ENCODE peak calls at places on chromosomes 11 and 22, in seven cellular contexts. Y is activated CD4-positive, alpha-beta T cell treated with anti-CD3 and anti-CD28 coated beads, Interleukin-2, amount 50 U/mL, for 4 hours; D is activated T-helper 9 cell treated with anti-CD3 and anti-CD28 coated beads, Interleukin-2, amount 50 U/mL, for 16 hours; J is NCI-H774; I is sigmoid colon; K is stimulated activated CD8-positive, alpha-beta memory T cell treated with anti-CD3 and anti-CD28 coated beads, Interleukin-15, amount 100 ng/mL, for 24 hours; F is NCI-H460. L is an unnamed sample.

GRCh38 chr22:49754674-49755590 is 72.7 kb downstream of the BRD1 start:
- DNase-seq in Y (no peak), D (no peak), J (no peak), I (peak), K (no peak), F (no peak), L (no peak)

GRCh38 chr11:87141980-87142514 is 104.3 kb downstream of the TMEM135 start:
- DNase-seq in Y (no peak), D (no peak), J (no peak), I (no peak), K (no peak), F (no peak), L (no peak)

GRCh38 chr11:47216141-47216798 is 1.5 kb downstream of the DDB2 start:
- DNase-seq in Y (peak), D (peak), J (no peak), I (no peak), K (peak), F (peak), L (peak)

GRCh38 chr22:30572840-30573593 is 1.4 kb downstream of the GAL3ST1 start:
- DNase-seq in Y (no peak), D (no peak), J (no peak), I (no peak), K (no peak), F (no peak), L (peak)

GRCh38 chr11:124895471-124895971 is 2.1 kb downstream of the ROBO4 start:
- DNase-seq in Y (no peak), D (no peak), J (no peak), I (peak), K (no peak), F (no peak), L (no peak)

GRCh38 chr11:94909371-94909820 is 64.0 kb downstream of the CWC15 start:
- DNase-seq in Y (no peak), D (no peak), J (no peak), I (no peak), K (no peak), F (no peak), L (no peak)

GRCh38 chr11:93291146-93291545 is 39.4 kb upstream of the DEUP1 start:
- DNase-seq in Y (no peak), D (no peak), J (no peak), I (no peak), K (no peak), F (no peak), L (no peak)

GRCh38 chr11:133163463-133164419 is 368.6 kb downstream of the OPCML start:
- DNase-seq in Y (no peak), D (no peak), J (peak), I (no peak), K (no peak), F (peak), L (no peak)

GRCh38 chr22:21000987-21001600 is 824 bp downstream of the THAP7 start:
- DNase-seq in Y (no peak), D (no peak), J (no peak), I (no peak), K (no peak), F (no peak), L (no peak)

GRCh38 chr22:41557401-41558240 is 3.2 kb upstream of the CSDC2 start:
- DNase-seq in Y (no peak), D (no peak), J (no peak), I (peak), K (no peak), F (no peak), L (peak)

GRCh38 chr11:42528471-42528870 is 783.3 kb upstream of the API5 start:
- DNase-seq in Y (no peak), D (no peak), J (no peak), I (no peak), K (no peak), F (no peak), L (no peak)

GRCh38 chr11:3109921-3110706 is 52.9 kb upstream of the CARS1 start:
- DNase-seq in Y (no peak), D (no peak), J (no peak), I (peak), K (no peak), F (peak), L (peak)

GRCh38 chr11:73439002-73439843 is 63.0 kb downstream of the RELT start:
- DNase-seq in Y (no peak), D (no peak), J (no peak), I (no peak), K (no peak), F (no peak), L (no peak)

GRCh38 chr22:36304429-36304828 is 51.5 kb downstream of the APOL1 start:
- DNase-seq in Y (no peak), D (no peak), J (no peak), I (no peak), K (no peak), F (no peak), L (no peak)

GRCh38 chr11:76947790-76948189 is 86.4 kb upstream of the B3GNT6 start:
- DNase-seq in Y (no peak), D (no peak), J (no peak), I (no peak), K (no peak), F (no peak), L (no peak)

GRCh38 chr11:124746621-124747243 is 5.3 kb downstream of the VSIG2 start:
- DNase-seq in Y (peak), D (peak), J (peak), I (no peak), K (peak), F (peak), L (peak)

GRCh38 chr11:34654491-34655334 is 33.8 kb downstream of the EHF start:
- DNase-seq in Y (no peak), D (no peak), J (peak), I (no peak), K (no peak), F (peak), L (peak)

GRCh38 chr11:2777396-2777795 is 77.6 kb upstream of the KCNQ1OT1 start:
- DNase-seq in Y (no peak), D (no peak), J (no peak), I (peak), K (no peak), F (no peak), L (peak)

GRCh38 chr11:615453-616319 is at the start of gene IRF7:
- DNase-seq in Y (peak), D (peak), J (peak), I (peak), K (peak), F (peak), L (peak)

GRCh38 chr11:119134389-119134978 is 13.1 kb downstream of the HINFP start:
- DNase-seq in Y (no peak), D (no peak), J (no peak), I (no peak), K (no peak), F (no peak), L (no peak)

GRCh38 chr11:12248330-12248729 is 129.0 kb upstream of the PARVA start:
- DNase-seq in Y (no peak), D (no peak), J (peak), I (peak), K (no peak), F (no peak), L (peak)

GRCh38 chr11:34988294-34989255 is 72.2 kb downstream of the PDHX start:
- DNase-seq in Y (no peak), D (no peak), J (no peak), I (no peak), K (no peak), F (no peak), L (no peak)

GRCh38 chr11:61974766-61975631 is 7.6 kb upstream of the FTH1 start:
- DNase-seq in Y (no peak), D (no peak), J (no peak), I (no peak), K (no peak), F (no peak), L (peak)

GRCh38 chr11:59550842-59551650 is 39.7 kb downstream of the OR4D9 start:
- DNase-seq in Y (peak), D (peak), J (peak), I (peak), K (peak), F (peak), L (peak)

GRCh38 chr11:68840661-68841653 is 759 bp downstream of the CPT1A start:
- DNase-seq in Y (no peak), D (no peak), J (peak), I (peak), K (no peak), F (no peak), L (peak)

GRCh38 chr22:45575173-45575572 is 72.5 kb downstream of the FBLN1 start:
- DNase-seq in Y (no peak), D (no peak), J (no peak), I (no peak), K (no peak), F (no peak), L (no peak)

GRCh38 chr11:95149659-95150294 is 60.1 kb downstream of the ENDOD1 start:
- DNase-seq in Y (no peak), D (no peak), J (peak), I (peak), K (no peak), F (peak), L (peak)

GRCh38 chr11:77560605-77561004 is 29.1 kb upstream of the AQP11 start:
- DNase-seq in Y (no peak), D (no peak), J (no peak), I (no peak), K (no peak), F (no peak), L (no peak)

GRCh38 chr11:56911312-56911711 is 77.4 kb upstream of the OR5AK2 start:
- DNase-seq in Y (no peak), D (no peak), J (no peak), I (no peak), K (no peak), F (no peak), L (no peak)

GRCh38 chr11:1815751-1816150 is 19.0 kb upstream of the SYT8 start:
- DNase-seq in Y (no peak), D (no peak), J (no peak), I (peak), K (no peak), F (no peak), L (no peak)

GRCh38 chr11:115623021-115623451 is 118.8 kb upstream of the CADM1 start:
- DNase-seq in Y (no peak), D (no peak), J (no peak), I (peak), K (no peak), F (no peak), L (peak)

GRCh38 chr11:112662554-112662953 is 298.7 kb upstream of the NCAM1 start:
- DNase-seq in Y (no peak), D (no peak), J (no peak), I (no peak), K (no peak), F (no peak), L (no peak)

GRCh38 chr11:9951714-9952275 is 287.9 kb downstream of the SWAP70 start:
- DNase-seq in Y (no peak), D (no peak), J (no peak), I (no peak), K (no peak), F (no peak), L (no peak)

GRCh38 chr22:18070556-18071306 is 7.1 kb upstream of the PEX26 start:
- DNase-seq in Y (no peak), D (no peak), J (no peak), I (no peak), K (no peak), F (no peak), L (no peak)

GRCh38 chr11:46026616-46027293 is 94.5 kb downstream of the PHF21A start:
- DNase-seq in Y (no peak), D (no peak), J (no peak), I (no peak), K (no peak), F (no peak), L (no peak)

GRCh38 chr11:83303358-83303757 is 17.2 kb upstream of the CCDC90B start:
- DNase-seq in Y (no peak), D (no peak), J (no peak), I (no peak), K (no peak), F (no peak), L (no peak)

GRCh38 chr11:118618115-118618990 is 10.9 kb downstream of the PHLDB1 start:
- DNase-seq in Y (no peak), D (no peak), J (no peak), I (peak), K (no peak), F (no peak), L (no peak)

GRCh38 chr11:27392715-27393114 is 29.7 kb upstream of the CCDC34 start:
- DNase-seq in Y (no peak), D (no peak), J (no peak), I (no peak), K (no peak), F (no peak), L (no peak)

GRCh38 chr11:117195208-117195607 is 4.0 kb upstream of the TAGLN start:
- DNase-seq in Y (no peak), D (no peak), J (no peak), I (no peak), K (no peak), F (no peak), L (no peak)

GRCh38 chr11:14625804-14626203 is 17.8 kb upstream of the PDE3B start:
- DNase-seq in Y (no peak), D (no peak), J (no peak), I (no peak), K (no peak), F (no peak), L (no peak)